ENCODE peak calls at places on chromosomes 4 and X, in eight cellular contexts. M is bronchial epithelial cell; R is nucleus accumbens; G is mucosa of descending colon; Q is AG09319; O is stromal cell of bone marrow; B is stimulated activated CD8-positive, alpha-beta memory T cell treated with anti-CD3 and anti-CD28 coated beads, Interleukin-15, amount 100 ng/mL, for 4 hours; F is NCI-H82. Y is an unnamed sample.
A peak's percentile ranks its signal among the peaks of the same experiment; 100 is the strongest.

GRCh38 chr4:171266666-171267065 is 546.5 kb upstream of the GALNTL6 start:
- DNase-seq in M (no peak), R (no peak), G (no peak), Q (no peak), O (no peak), B (no peak), F (peak; percentile 83), Y (no peak)

GRCh38 chr4:112140536-112140935 is 4.7 kb upstream of the FAM241A start:
- DNase-seq in M (no peak), R (no peak), G (no peak), Q (no peak), O (no peak), B (no peak), F (no peak), Y (no peak)

GRCh38 chr4:69617083-69617694 is 22.3 kb downstream of the UGT2A2 start:
- DNase-seq in M (peak; percentile 59), R (no peak), G (peak; percentile 30), Q (no peak), O (peak; percentile 7), B (no peak), F (peak; percentile 54), Y (no peak)

GRCh38 chr4:13164783-13165371 is 319.3 kb downstream of the RAB28 start:
- DNase-seq in M (no peak), R (no peak), G (no peak), Q (no peak), O (no peak), B (no peak), F (no peak), Y (no peak)

GRCh38 chrX:110341189-110342035 is 17.2 kb upstream of the RTL9 start:
- DNase-seq in M (peak; percentile 70), R (no peak), G (no peak), Q (peak; percentile 66), O (peak; percentile 67), B (no peak), F (no peak), Y (no peak)

GRCh38 chr4:17018013-17018412 is 119.6 kb upstream of the LDB2 start:
- DNase-seq in M (no peak), R (no peak), G (no peak), Q (no peak), O (no peak), B (no peak), F (no peak), Y (no peak)

GRCh38 chr4:168550071-168550766 is 53.4 kb downstream of the PALLD start:
- DNase-seq in M (no peak), R (no peak), G (no peak), Q (no peak), O (peak; percentile 25), B (no peak), F (no peak), Y (no peak)

GRCh38 chrX:39720945-39721344 is 376.8 kb downstream of the BCOR start:
- DNase-seq in M (no peak), R (no peak), G (no peak), Q (no peak), O (no peak), B (no peak), F (no peak), Y (no peak)

GRCh38 chr4:13876151-13876550 is 248.6 kb upstream of the BOD1L1 start:
- DNase-seq in M (no peak), R (no peak), G (no peak), Q (no peak), O (no peak), B (no peak), F (no peak), Y (no peak)

GRCh38 chr4:114108869-114109268 is 129.4 kb upstream of the ARSJ start:
- DNase-seq in M (peak; percentile 86), R (no peak), G (no peak), Q (no peak), O (no peak), B (no peak), F (peak; percentile 86), Y (no peak)

GRCh38 chrX:72131317-72132294 is at the start of gene RTL5:
- DNase-seq in M (peak; percentile 35), R (peak; percentile 90), G (peak; percentile 57), Q (peak; percentile 69), O (peak; percentile 78), B (peak; percentile 44), F (peak; percentile 92), Y (peak; percentile 36)

GRCh38 chrX:125203737-125204578 is 115.7 kb upstream of the TEX13C start:
- DNase-seq in M (peak; percentile 8), R (peak; percentile 13), G (no peak), Q (no peak), O (no peak), B (no peak), F (peak; percentile 70), Y (no peak)

GRCh38 chr4:11271263-11271662 is 157.4 kb downstream of the HS3ST1 start:
- DNase-seq in M (no peak), R (no peak), G (peak; percentile 69), Q (no peak), O (no peak), B (no peak), F (no peak), Y (no peak)

GRCh38 chr4:174757736-174758135 is 71.3 kb downstream of the GLRA3 start:
- DNase-seq in M (no peak), R (no peak), G (no peak), Q (no peak), O (no peak), B (no peak), F (peak; percentile 29), Y (no peak)

GRCh38 chrX:47229427-47229826 is 3.4 kb upstream of the USP11 start:
- DNase-seq in M (no peak), R (no peak), G (no peak), Q (no peak), O (no peak), B (no peak), F (no peak), Y (no peak)

GRCh38 chrX:130245441-130245840 is 23.3 kb downstream of the ZNF280C start:
- DNase-seq in M (no peak), R (no peak), G (no peak), Q (peak; percentile 32), O (peak; percentile 51), B (no peak), F (no peak), Y (no peak)